ENCODE peak calls at places on chromosomes 6 and 20, in six cellular contexts. G is transverse colon, U is NCI-H2107, W is stomach, I is germinal center, K is cerebellar nuclear complex. Q is an unnamed sample.

GRCh38 chr6:142187209-142187608 is 40.1 kb downstream of the VTA1 start:
- DNase-seq in U (peak; percentile 37), I (no peak), G (no peak), W (no peak), K (no peak), Q (no peak)

GRCh38 chr6:150044621-150045145 is 19.4 kb upstream of the RAET1L start:
- DNase-seq in K (no peak), G (no peak), I (no peak), U (no peak), W (no peak), Q (no peak)

GRCh38 chr20:51412991-51413471 is 129.5 kb downstream of the NFATC2 start:
- DNase-seq in I (no peak), G (no peak), U (no peak), W (no peak), K (no peak), Q (peak; percentile 25)

GRCh38 chr6:139239137-139239536 is 52.7 kb downstream of the TXLNB start:
- DNase-seq in U (no peak), K (no peak), I (no peak), W (no peak), G (no peak), Q (no peak)

GRCh38 chr20:53678990-53679596 is 85.5 kb upstream of the ZNF217 start:
- DNase-seq in K (no peak), U (no peak), G (no peak), I (no peak), W (no peak), Q (no peak)

GRCh38 chr6:56838016-56838555 is 116.8 kb upstream of the BEND6 start:
- DNase-seq in W (no peak), G (no peak), K (no peak), U (no peak), I (no peak), Q (no peak)

GRCh38 chr20:58718121-58718563 is 25.5 kb downstream of the NPEPL1 start:
- DNase-seq in U (no peak), K (no peak), G (peak; percentile 4), W (no peak), I (no peak), Q (peak; percentile 27)

GRCh38 chr6:68094070-68094469 is 541.0 kb upstream of the ADGRB3 start:
- DNase-seq in I (no peak), U (no peak), K (no peak), G (no peak), W (no peak), Q (no peak)

GRCh38 chr6:140485740-140486467 is 1111.5 kb upstream of the CITED2 start:
- DNase-seq in G (no peak), K (no peak), W (peak; percentile 40), U (no peak), I (no peak), Q (no peak)

GRCh38 chr6:4940416-4940815 is 63.4 kb downstream of the RPP40 start:
- DNase-seq in G (no peak), K (no peak), U (no peak), W (no peak), I (no peak), Q (no peak)

GRCh38 chr6:150622941-150623874 is 23.5 kb downstream of the PLEKHG1 start:
- DNase-seq in I (peak; percentile 83), W (no peak), U (peak; percentile 64), K (no peak), G (no peak), Q (peak; percentile 63)

GRCh38 chr6:50091641-50092040 is 41.9 kb upstream of the DEFB112 start:
- DNase-seq in W (no peak), I (no peak), K (no peak), G (no peak), U (no peak), Q (no peak)

GRCh38 chr6:107491059-107491609 is 1.2 kb downstream of the SOBP start:
- DNase-seq in G (peak; percentile 55), U (no peak), K (no peak), I (peak; percentile 13), W (peak; percentile 57), Q (peak; percentile 41)

GRCh38 chr6:158150701-158151100 is 17.4 kb downstream of the SERAC1 start:
- DNase-seq in G (no peak), K (no peak), W (no peak), U (no peak), I (no peak), Q (no peak)

GRCh38 chr20:62481441-62482135 is 5.8 kb upstream of the GATA5 start:
- DNase-seq in K (no peak), W (peak; percentile 71), G (no peak), I (no peak), U (no peak), Q (no peak)

GRCh38 chr6:89818977-89819335 is 638 bp downstream of the MDN1 start:
- DNase-seq in I (peak; percentile 32), W (no peak), U (no peak), K (no peak), G (peak; percentile 23), Q (no peak)

GRCh38 chr6:136539967-136540366 is 10.3 kb downstream of the MAP7 start:
- DNase-seq in I (no peak), W (no peak), U (no peak), G (no peak), K (no peak), Q (no peak)

GRCh38 chr20:37042986-37043972 is 52.5 kb downstream of the RBL1 start:
- DNase-seq in I (peak; percentile 14), W (no peak), K (no peak), G (peak; percentile 9), U (no peak), Q (peak; percentile 46)

GRCh38 chr6:11974089-11974488 is 38.0 kb upstream of the HIVEP1 start:
- DNase-seq in U (no peak), I (no peak), K (no peak), W (no peak), G (no peak), Q (no peak)

GRCh38 chr6:49849121-49849907 is 17.0 kb downstream of the CRISP1 start:
- DNase-seq in U (no peak), I (peak; percentile 19), W (no peak), G (no peak), K (no peak), Q (peak; percentile 20)

GRCh38 chr20:36010745-36011326 is 42.4 kb downstream of the CNBD2 start:
- DNase-seq in K (no peak), W (no peak), I (no peak), U (no peak), G (no peak), Q (no peak)

GRCh38 chr6:169843991-169844390 is 92.6 kb downstream of the ERMARD start:
- DNase-seq in G (no peak), W (peak; percentile 17), I (no peak), U (no peak), K (no peak), Q (no peak)

GRCh38 chr6:113437571-113437970 is 419.6 kb upstream of the MARCKS start:
- DNase-seq in U (no peak), W (no peak), K (no peak), I (no peak), G (no peak), Q (no peak)

GRCh38 chr6:138563650-138564049 is 64.4 kb upstream of the NHSL1 start:
- DNase-seq in K (no peak), W (no peak), G (no peak), I (no peak), U (no peak), Q (no peak)

GRCh38 chr20:25017257-25017803 is 24.8 kb upstream of the APMAP start:
- DNase-seq in I (no peak), G (peak; percentile 74), U (peak; percentile 49), K (no peak), W (peak; percentile 98), Q (no peak)

GRCh38 chr6:6996124-6996523 is 111.6 kb upstream of the RREB1 start:
- DNase-seq in W (no peak), U (no peak), G (no peak), I (no peak), K (no peak), Q (no peak)

GRCh38 chr6:103191391-103192093 is 1668.2 kb downstream of the HACE1 start:
- DNase-seq in U (no peak), K (no peak), G (no peak), I (no peak), W (no peak), Q (no peak)

GRCh38 chr20:44117296-44118184 is 69.4 kb downstream of the JPH2 start:
- DNase-seq in G (no peak), I (no peak), K (no peak), U (no peak), W (no peak), Q (no peak)

GRCh38 chr20:32325706-32326506 is 32.2 kb upstream of the ASXL1 start:
- DNase-seq in U (no peak), I (no peak), K (no peak), G (peak; percentile 49), W (peak; percentile 60), Q (no peak)

GRCh38 chr6:163427498-163428254 is 13.2 kb downstream of the QKI start:
- DNase-seq in W (no peak), I (no peak), U (no peak), G (no peak), K (no peak), Q (no peak)

GRCh38 chr6:3427740-3428085 is 29.1 kb downstream of the SLC22A23 start:
- DNase-seq in I (no peak), G (peak; percentile 54), W (peak; percentile 67), K (no peak), U (no peak), Q (no peak)

GRCh38 chr6:44024597-44025219 is 102.5 kb downstream of the MRPL14 start:
- DNase-seq in U (no peak), W (no peak), K (no peak), I (no peak), G (peak; percentile 6), Q (no peak)

GRCh38 chr6:150006961-150007464 is 18.3 kb downstream of the RAET1L start:
- DNase-seq in U (no peak), I (peak; percentile 68), G (no peak), W (no peak), K (no peak), Q (peak; percentile 70)

GRCh38 chr6:80316655-80317332 is 210.3 kb downstream of the BCKDHB start:
- DNase-seq in W (no peak), U (no peak), K (no peak), G (no peak), I (no peak), Q (no peak)

GRCh38 chr6:121666809-121667208 is 231.4 kb downstream of the GJA1 start:
- DNase-seq in G (no peak), I (no peak), W (no peak), U (no peak), K (no peak), Q (no peak)